ENCODE peak calls at places on chromosome 18, in nine cellular contexts. E is cardiac septum; K is aorta; M is hippocampal formation; Z is activated CD4-positive, CD25-positive, alpha-beta regulatory T cell treated with anti-CD3 and anti-CD28 coated beads, Interleukin-2, amount 50 U/mL, for 72 hours; P is A549; T is activated T-cell treated with anti-CD3 and anti-CD28 coated beads, Interleukin-2, amount 50 U/mL, for 48 hours; I is central memory CD4-positive, alpha-beta T cell; H is NCI-H1105 treated with DMSO at 0.1 percent for 48 hours. B is an unnamed sample.

GRCh38 chr18:41842886-41843285 is 112.1 kb upstream of the PIK3C3 start:
- DNase-seq in E (no peak), P (no peak), K (no peak), T (no peak), Z (no peak), M (no peak), H (no peak), I (no peak), B (no peak)

GRCh38 chr18:774811-775210 is 37.2 kb downstream of the YES1 start:
- DNase-seq in K (no peak), E (no peak), I (no peak), H (no peak), M (no peak), Z (no peak), T (no peak), P (no peak), B (no peak)

GRCh38 chr18:21132398-21132918 is 20.8 kb upstream of the ROCK1 start:
- DNase-seq in Z (no peak), T (no peak), E (no peak), M (no peak), K (no peak), P (no peak), I (no peak), H (no peak), B (no peak)

GRCh38 chr18:9790261-9790660 is 82.2 kb downstream of the RAB31 start:
- DNase-seq in M (no peak), E (no peak), I (no peak), Z (no peak), T (no peak), P (no peak), K (no peak), H (no peak), B (no peak)

GRCh38 chr18:54388203-54389142 is 30.8 kb downstream of the C18orf54 start:
- DNase-seq in P (peak; percentile 62), T (peak; percentile 45), I (no peak), Z (no peak), E (no peak), M (no peak), H (no peak), K (no peak), B (no peak)

GRCh38 chr18:44771957-44772917 is 91.5 kb downstream of the SETBP1 start:
- DNase-seq in Z (no peak), T (no peak), P (peak; percentile 37), K (no peak), H (no peak), M (no peak), E (no peak), I (no peak), B (no peak)

GRCh38 chr18:49725809-49726514 is 87.4 kb downstream of the ACAA2 start:
- DNase-seq in Z (no peak), T (no peak), H (no peak), P (peak; percentile 72), K (peak; percentile 82), I (no peak), M (no peak), E (no peak), B (no peak)

GRCh38 chr18:48777737-48778111 is 173.0 kb downstream of the SMAD7 start:
- DNase-seq in P (no peak), H (no peak), M (no peak), I (no peak), K (no peak), Z (no peak), T (no peak), E (no peak), B (no peak)

GRCh38 chr18:79591040-79591308 is 88.6 kb upstream of the CTDP1 start:
- DNase-seq in E (no peak), K (no peak), T (no peak), Z (no peak), M (no peak), P (no peak), H (no peak), I (no peak), B (no peak)

GRCh38 chr18:67380867-67381266 is 135.7 kb downstream of the DSEL start:
- DNase-seq in T (no peak), I (no peak), M (no peak), H (no peak), E (no peak), Z (no peak), P (no peak), K (peak; percentile 39), B (no peak)

GRCh38 chr18:48230459-48231113 is 178.6 kb downstream of the ZBTB7C start:
- DNase-seq in I (no peak), E (no peak), M (no peak), H (peak; percentile 75), Z (no peak), K (peak; percentile 85), P (peak; percentile 66), T (peak; percentile 26), B (no peak)

GRCh38 chr18:8625693-8626092 is 16.5 kb downstream of the RAB12 start:
- DNase-seq in T (no peak), K (no peak), H (no peak), I (no peak), E (no peak), P (no peak), Z (no peak), M (no peak), B (no peak)

GRCh38 chr18:7987284-7987976 is 420.3 kb downstream of the PTPRM start:
- DNase-seq in M (no peak), H (no peak), E (no peak), I (no peak), K (no peak), T (no peak), P (peak; percentile 22), Z (no peak), B (no peak)

GRCh38 chr18:44309185-44309584 is 371.5 kb upstream of the SETBP1 start:
- DNase-seq in K (no peak), Z (no peak), M (no peak), P (no peak), H (no peak), I (no peak), T (no peak), E (no peak), B (no peak)

GRCh38 chr18:66695281-66695680 is 91.4 kb upstream of the CDH19 start:
- DNase-seq in I (no peak), T (no peak), E (no peak), H (no peak), Z (no peak), K (no peak), P (no peak), M (no peak), B (no peak)

GRCh38 chr18:805755-806110 is 6.3 kb downstream of the YES1 start:
- DNase-seq in Z (no peak), K (no peak), M (no peak), P (no peak), I (no peak), E (no peak), T (no peak), H (no peak), B (no peak)

GRCh38 chr18:42113529-42114191 is 158.6 kb downstream of the PIK3C3 start:
- DNase-seq in T (peak; percentile 17), I (no peak), E (no peak), H (no peak), Z (no peak), M (no peak), K (no peak), P (no peak), B (no peak)

GRCh38 chr18:45008694-45009372 is 328.1 kb downstream of the SETBP1 start:
- DNase-seq in I (no peak), P (no peak), E (no peak), M (no peak), H (no peak), T (no peak), Z (no peak), K (peak; percentile 60), B (no peak)